ENCODE peak calls at places on chromosome 18, in ten cellular contexts. G, Q, U, J, B, W, N, X, V and F are unnamed samples.
A peak's percentile ranks its signal among the peaks of the same experiment; 100 is the strongest.

GRCh38 chr18:35770360-35770759 is 188.8 kb downstream of the GALNT1 start:
- DNase-seq in X (no peak), U (no peak), W (no peak), Q (no peak), N (no peak), V (no peak), J (no peak), G (no peak), B (no peak), F (no peak)

GRCh38 chr18:12838178-12838634 is 45.8 kb downstream of the PTPN2 start:
- DNase-seq in B (no peak), Q (no peak), G (no peak), J (peak; percentile 45), U (no peak), W (no peak), X (no peak), N (peak; percentile 55), V (no peak), F (no peak)

GRCh38 chr18:76252880-76253279 is 242.2 kb downstream of the ZNF516 start:
- DNase-seq in Q (no peak), G (no peak), X (no peak), U (peak; percentile 43), W (no peak), J (no peak), B (no peak), N (no peak), V (no peak), F (no peak)

GRCh38 chr18:46485675-46486200 is 171.3 kb downstream of the LOXHD1 start:
- DNase-seq in U (no peak), W (peak; percentile 67), N (no peak), J (no peak), B (no peak), G (no peak), X (no peak), Q (no peak), V (no peak), F (no peak)

GRCh38 chr18:58417752-58418151 is 211.1 kb downstream of the ALPK2 start:
- DNase-seq in Q (no peak), B (no peak), W (no peak), U (no peak), V (no peak), X (peak; percentile 57), N (no peak), J (no peak), G (no peak), F (no peak)

GRCh38 chr18:63787673-63788072 is 12.5 kb downstream of the SERPINB7 start:
- DNase-seq in X (no peak), W (no peak), Q (no peak), B (no peak), J (no peak), U (no peak), V (no peak), N (no peak), G (no peak), F (no peak)

GRCh38 chr18:48991299-48992055 is 40.7 kb upstream of the SMAD7 start:
- DNase-seq in W (no peak), Q (no peak), G (no peak), N (no peak), U (no peak), J (peak; percentile 30), X (no peak), V (no peak), B (no peak), F (no peak)

GRCh38 chr18:41073372-41073954 is 881.6 kb upstream of the PIK3C3 start:
- DNase-seq in N (no peak), B (no peak), X (peak; percentile 36), J (no peak), W (no peak), Q (no peak), V (no peak), G (no peak), U (no peak), F (no peak)

GRCh38 chr18:75548353-75548752 is 120.8 kb upstream of the SMIM21 start:
- DNase-seq in W (peak; percentile 4), B (peak; percentile 18), J (no peak), G (no peak), U (no peak), V (no peak), Q (no peak), N (no peak), X (no peak), F (no peak)

GRCh38 chr18:9433616-9434239 is 41.6 kb upstream of the RALBP1 start:
- DNase-seq in X (no peak), V (no peak), B (no peak), W (peak; percentile 93), Q (no peak), G (no peak), J (no peak), N (no peak), U (no peak), F (no peak)

GRCh38 chr18:48308027-48308635 is 101.1 kb downstream of the ZBTB7C start:
- DNase-seq in J (no peak), V (no peak), Q (no peak), X (no peak), G (no peak), N (no peak), B (no peak), W (no peak), U (no peak), F (peak; percentile 57)

GRCh38 chr18:8849696-8850095 is 144.3 kb downstream of the MTCL1 start:
- DNase-seq in N (no peak), J (no peak), W (no peak), V (no peak), U (no peak), X (no peak), B (no peak), G (no peak), Q (no peak), F (no peak)

GRCh38 chr18:74445585-74445984 is 11.5 kb downstream of the DIPK1C start:
- DNase-seq in X (no peak), V (no peak), B (no peak), W (no peak), G (no peak), Q (no peak), U (no peak), J (no peak), N (no peak), F (no peak)

GRCh38 chr18:69102959-69103358 is 297.7 kb upstream of the DOK6 start:
- DNase-seq in X (no peak), B (no peak), Q (no peak), V (no peak), J (no peak), W (no peak), U (no peak), N (no peak), G (no peak), F (no peak)

GRCh38 chr18:63339920-63340484 is 20.4 kb upstream of the BCL2 start:
- DNase-seq in Q (peak; percentile 55), N (no peak), U (peak; percentile 50), X (peak; percentile 40), V (no peak), W (peak; percentile 16), J (no peak), G (peak; percentile 24), B (peak; percentile 44), F (no peak)